ENCODE peak calls at places on chromosomes 1 and 21, in seven cellular contexts. N is SK-N-SH, J is K562, Y is HCT116, Z is GM12878, D is H1, S is HepG2. C is an unnamed sample.

GRCh38 chr1:23167353-23168078 is 1.1 kb downstream of the LUZP1 start:
- DNase-seq in N (peak; percentile 88), J (peak; percentile 81), Y (no peak), Z (no peak), D (no peak), S (peak; percentile 50), C (peak; percentile 52)

GRCh38 chr1:213231795-213232231 is 180.8 kb downstream of the RPS6KC1 start:
- DNase-seq in N (peak; percentile 68), J (no peak), Y (no peak), Z (no peak), D (peak; percentile 68), S (no peak), C (no peak)

GRCh38 chr1:230073371-230074035 is 6.5 kb downstream of the GALNT2 start:
- DNase-seq in N (no peak), J (no peak), Y (no peak), Z (no peak), D (no peak), S (no peak), C (no peak)

GRCh38 chr1:230299148-230300006 is 126.8 kb downstream of the PGBD5 start:
- DNase-seq in N (no peak), J (no peak), Y (no peak), Z (no peak), D (no peak), S (peak; percentile 82), C (no peak)

GRCh38 chr21:26194326-26194725 is 23.8 kb upstream of the APP start:
- DNase-seq in N (no peak), J (no peak), Y (no peak), Z (no peak), D (no peak), S (no peak), C (no peak)

GRCh38 chr1:112704511-112704907 is 2.4 kb downstream of the RHOC start:
- DNase-seq in N (no peak), J (no peak), Y (no peak), Z (no peak), D (no peak), S (no peak), C (no peak)

GRCh38 chr1:223846668-223847007 is 891 bp upstream of the TP53BP2 start:
- DNase-seq in N (peak; percentile 53), J (no peak), Y (no peak), Z (no peak), D (no peak), S (peak; percentile 27), C (no peak)

GRCh38 chr1:40032240-40032891 is 8.2 kb upstream of the CAP1 start:
- DNase-seq in N (peak; percentile 54), J (peak; percentile 65), Y (peak; percentile 35), Z (no peak), D (no peak), S (peak; percentile 34), C (peak; percentile 74)

GRCh38 chr1:50108497-50109073 is at the start of gene ELAVL4:
- DNase-seq in N (peak; percentile 40), J (no peak), Y (no peak), Z (no peak), D (no peak), S (no peak), C (no peak)

GRCh38 chr1:219296916-219297315 is 123.2 kb downstream of the LYPLAL1 start:
- DNase-seq in N (no peak), J (no peak), Y (no peak), Z (no peak), D (no peak), S (no peak), C (no peak)

GRCh38 chr1:21499283-21499945 is 9.8 kb upstream of the ALPL start:
- DNase-seq in N (no peak), J (no peak), Y (no peak), Z (no peak), D (no peak), S (no peak), C (no peak)

GRCh38 chr21:15908187-15908586 is 178.4 kb downstream of the USP25 start:
- DNase-seq in N (no peak), J (no peak), Y (no peak), Z (no peak), D (no peak), S (no peak), C (no peak)

GRCh38 chr1:224377676-224378006 is 21.0 kb downstream of the CNIH4 start:
- DNase-seq in N (no peak), J (no peak), Y (no peak), Z (peak; percentile 62), D (no peak), S (peak; percentile 3), C (no peak)

GRCh38 chr1:27102707-27103468 is 52.0 kb downstream of the SLC9A1 start:
- DNase-seq in N (peak; percentile 93), J (peak; percentile 89), Y (no peak), Z (no peak), D (peak; percentile 49), S (peak; percentile 39), C (peak; percentile 78)

GRCh38 chr1:21916447-21917240 is 20.5 kb downstream of the HSPG2 start:
- DNase-seq in N (peak; percentile 79), J (peak; percentile 63), Y (no peak), Z (no peak), D (no peak), S (no peak), C (no peak)

GRCh38 chr1:75672108-75672507 is 52.4 kb upstream of the ACADM start:
- DNase-seq in N (no peak), J (no peak), Y (no peak), Z (no peak), D (no peak), S (peak; percentile 41), C (peak; percentile 2)

GRCh38 chr1:175221548-175222175 is 29.1 kb upstream of the KIAA0040 start:
- DNase-seq in N (no peak), J (no peak), Y (no peak), Z (no peak), D (peak; percentile 21), S (no peak), C (peak; percentile 93)

GRCh38 chr1:201885531-201886075 is 3.1 kb upstream of the SHISA4 start:
- DNase-seq in N (no peak), J (peak; percentile 87), Y (peak; percentile 26), Z (no peak), D (no peak), S (no peak), C (no peak)

GRCh38 chr1:209530990-209531389 is 52.5 kb upstream of the CAMK1G start:
- DNase-seq in N (no peak), J (no peak), Y (no peak), Z (no peak), D (no peak), S (no peak), C (no peak)

GRCh38 chr1:19013826-19014548 is 57.5 kb upstream of the IFFO2 start:
- DNase-seq in N (no peak), J (no peak), Y (no peak), Z (no peak), D (no peak), S (peak; percentile 86), C (no peak)

GRCh38 chr1:3898994-3899775 is 887 bp downstream of the C1orf174 start:
- DNase-seq in N (no peak), J (no peak), Y (no peak), Z (no peak), D (no peak), S (peak; percentile 43), C (no peak)

GRCh38 chr1:7650801-7651200 is 120.3 kb upstream of the VAMP3 start:
- DNase-seq in N (no peak), J (no peak), Y (no peak), Z (no peak), D (no peak), S (peak; percentile 14), C (no peak)
- TF ChIP-seq JUND in N (no peak), J (no peak), Y (no peak), Z (no peak), D (no peak), S (no peak), C (no peak)

DNA sequence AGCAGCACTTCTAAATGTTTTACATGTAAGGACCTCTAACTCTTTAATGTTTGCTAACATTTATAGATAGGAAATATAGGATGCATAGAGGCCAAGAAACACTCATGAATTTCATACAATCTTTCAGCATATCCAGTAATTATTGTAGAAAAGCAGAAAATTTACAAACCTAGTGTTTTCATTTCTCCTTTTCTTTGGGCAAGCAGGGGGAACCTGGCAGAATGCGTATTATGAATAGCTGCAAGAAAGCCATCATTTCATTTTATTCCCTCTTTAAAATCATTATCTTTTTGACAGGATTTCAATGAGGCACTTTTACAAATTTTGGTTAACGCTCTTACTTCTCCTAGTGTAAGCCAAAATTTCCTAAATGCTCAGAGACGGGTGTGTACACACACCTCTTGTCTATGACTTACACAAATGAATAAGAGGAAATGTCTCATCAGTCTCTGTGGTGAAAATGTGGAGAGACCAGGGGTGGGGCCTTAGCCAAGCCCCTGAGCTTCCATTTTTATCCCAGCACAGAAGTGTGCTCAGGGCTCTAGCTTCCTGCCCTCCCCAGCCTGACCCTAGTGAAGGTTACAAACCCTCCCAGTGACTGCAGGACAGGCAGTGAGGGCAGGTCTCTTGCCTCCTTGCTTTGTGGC is 91.6 kb downstream of the LRRC8C start:
- DNase-seq in N (no peak), J (no peak), Y (no peak), Z (peak; percentile 52), D (no peak), S (no peak), C (no peak)
- TF ChIP-seq JUND in N (no peak), J (no peak), Y (no peak), Z (no peak), D (no peak), S (no peak), C (no peak)

GRCh38 chr1:55428944-55429931 is 214.1 kb upstream of the USP24 start:
- DNase-seq in N (peak; percentile 5), J (no peak), Y (peak; percentile 100), Z (no peak), D (peak; percentile 51), S (peak; percentile 100), C (no peak)
- TF ChIP-seq JUND in N (peak; percentile 94), J (peak; percentile 91), Y (peak; percentile 100), Z (no peak), D (peak; percentile 14), S (peak; percentile 99), C (no peak)

DNA sequence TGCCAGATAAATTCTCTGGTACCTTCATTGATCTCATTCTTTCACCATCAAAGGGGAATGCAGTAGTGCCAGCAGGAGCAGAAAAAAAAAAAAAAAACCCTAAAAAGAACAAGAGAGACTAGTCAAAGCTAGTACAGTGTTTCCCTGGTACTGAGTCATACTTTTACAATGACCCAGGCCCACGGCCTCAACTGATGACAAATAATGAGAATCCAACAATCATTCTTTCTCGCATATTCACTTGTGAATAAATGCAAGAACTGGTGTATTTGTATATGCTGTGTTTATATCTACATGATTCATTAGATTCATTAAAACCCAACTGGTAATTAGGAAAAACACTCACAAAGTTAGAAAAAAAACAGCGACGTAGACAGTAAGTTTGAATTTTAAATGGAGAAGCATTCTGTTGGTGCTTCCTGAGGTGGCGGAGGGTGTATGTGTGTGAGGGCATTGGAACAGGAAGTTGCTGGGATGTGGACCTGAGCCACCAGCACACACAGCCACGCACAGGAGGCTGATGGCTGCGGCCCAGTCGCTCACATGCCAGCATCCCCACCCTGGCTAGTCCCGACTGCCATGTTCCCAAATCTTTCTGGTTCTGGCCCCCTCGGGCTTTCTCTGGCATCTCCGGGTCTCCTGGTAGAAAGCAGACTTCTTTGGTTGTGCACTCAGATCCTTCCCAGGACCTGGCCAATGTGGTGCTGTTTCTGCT is 121.5 kb upstream of the IRF2BP2 start:
- DNase-seq in N (no peak), J (no peak), Y (peak; percentile 21), Z (peak; percentile 68), D (no peak), S (peak; percentile 59), C (no peak)
- TF ChIP-seq JUND in N (peak; percentile 84), J (no peak), Y (peak; percentile 51), Z (peak; percentile 44), D (no peak), S (no peak), C (no peak)